ENCODE peak calls at places on chromosomes 6 and 20, in eight cellular contexts. W is activated naive CD8-positive, alpha-beta T cell treated with anti-CD3 and anti-CD28 coated beads, Interleukin-2, amount 50 U/mL, for 24 hours; Z is astrocyte of the spinal cord; Q is iris pigment epithelial cell; X is left lung; P is AG04449; V is mammary epithelial cell; M is T1000. H is an unnamed sample.

GRCh38 chr20:50624351-50625016 is 66.9 kb downstream of the RIPOR3 start:
- DNase-seq in V (peak; percentile 39), X (peak; percentile 57), Q (no peak), P (no peak), M (no peak), Z (no peak), W (no peak), H (peak; percentile 71)

GRCh38 chr6:26032387-26033131 is 54.7 kb upstream of the HFE start:
- DNase-seq in Z (peak; percentile 67), M (no peak), W (peak; percentile 41), X (no peak), Q (peak; percentile 70), P (no peak), V (peak; percentile 33), H (peak; percentile 90)

GRCh38 chr6:27081931-27082330 is 165.6 kb upstream of the PRSS16 start:
- DNase-seq in W (no peak), X (no peak), M (no peak), Z (no peak), V (no peak), Q (no peak), P (no peak), H (no peak)

GRCh38 chr6:136463796-136464542 is 86.3 kb downstream of the MAP7 start:
- DNase-seq in W (no peak), P (no peak), Z (peak; percentile 7), X (no peak), Q (no peak), M (no peak), V (no peak), H (peak; percentile 15)

GRCh38 chr6:79079425-79080130 is 1.5 kb upstream of the PHIP start:
- DNase-seq in W (no peak), X (no peak), Z (peak; percentile 32), Q (peak; percentile 12), P (no peak), V (no peak), M (no peak), H (peak; percentile 56)

GRCh38 chr20:60132162-60132826 is 174.1 kb downstream of the CDH26 start:
- DNase-seq in V (peak; percentile 29), W (no peak), Z (no peak), M (no peak), P (no peak), Q (no peak), X (no peak), H (no peak)

GRCh38 chr6:28648878-28649375 is 123.2 kb downstream of the GPX5 start:
- DNase-seq in M (no peak), Z (no peak), W (no peak), Q (peak; percentile 26), X (no peak), P (no peak), V (no peak), H (no peak)

GRCh38 chr6:80004199-80005072 is at the start of gene TTK:
- DNase-seq in Q (peak; percentile 95), Z (peak; percentile 94), M (peak; percentile 90), V (peak; percentile 96), W (peak; percentile 88), X (peak; percentile 95), P (peak; percentile 63), H (peak; percentile 93)

GRCh38 chr6:37017606-37018005 is 12.2 kb downstream of the FGD2 start:
- DNase-seq in W (no peak), V (no peak), X (no peak), Z (no peak), P (no peak), M (no peak), Q (no peak), H (no peak)

GRCh38 chr20:4369798-4370124 is 351.9 kb upstream of the PRND start:
- DNase-seq in P (no peak), Z (no peak), V (no peak), M (no peak), X (no peak), W (peak; percentile 48), Q (peak; percentile 44), H (no peak)

GRCh38 chr6:109475625-109476024 is 7.4 kb downstream of the ZBTB24 start:
- DNase-seq in W (no peak), X (no peak), V (no peak), M (no peak), P (no peak), Z (no peak), Q (no peak), H (no peak)

GRCh38 chr20:10412591-10413408 is 21.2 kb downstream of the MKKS start:
- DNase-seq in Q (no peak), Z (peak; percentile 14), V (no peak), P (no peak), X (no peak), M (no peak), W (no peak), H (no peak)

GRCh38 chr6:2028457-2029038 is 216.9 kb downstream of the GMDS start:
- DNase-seq in Q (no peak), V (no peak), X (no peak), Z (no peak), P (no peak), W (no peak), M (no peak), H (no peak)

GRCh38 chr6:28960846-28961500 is 37.2 kb upstream of the TRIM27 start:
- DNase-seq in V (no peak), Z (no peak), P (no peak), Q (no peak), M (no peak), X (no peak), W (no peak), H (no peak)

GRCh38 chr6:9647599-9647998 is 767.3 kb downstream of the TFAP2A start:
- DNase-seq in V (no peak), X (no peak), P (no peak), Q (peak; percentile 49), Z (peak; percentile 9), M (no peak), W (no peak), H (no peak)

GRCh38 chr6:129661478-129662405 is 48.2 kb downstream of the ARHGAP18 start:
- DNase-seq in W (no peak), Q (no peak), M (no peak), X (no peak), Z (no peak), V (no peak), P (no peak), H (no peak)

GRCh38 chr20:40160151-40160550 is 528.9 kb downstream of the MAFB start:
- DNase-seq in V (peak; percentile 41), X (peak; percentile 37), Q (peak; percentile 42), W (peak; percentile 10), Z (peak; percentile 55), M (peak; percentile 18), P (no peak), H (peak; percentile 16)

GRCh38 chr6:6515691-6516607 is 72.6 kb upstream of the LY86 start:
- DNase-seq in Q (no peak), V (no peak), M (no peak), X (no peak), P (no peak), Z (no peak), W (peak; percentile 61), H (no peak)

GRCh38 chr6:125670586-125670985 is 78.8 kb upstream of the HEY2 start:
- DNase-seq in P (no peak), X (no peak), Z (peak; percentile 20), M (no peak), V (no peak), W (no peak), Q (no peak), H (no peak)

GRCh38 chr6:145903356-145904102 is 60.6 kb downstream of the SHPRH start:
- DNase-seq in V (no peak), Q (peak; percentile 60), X (no peak), M (no peak), P (peak; percentile 10), W (no peak), Z (no peak), H (no peak)

GRCh38 chr6:2085657-2086056 is 159.7 kb downstream of the GMDS start:
- DNase-seq in Q (no peak), P (no peak), W (no peak), M (no peak), X (no peak), Z (no peak), V (no peak), H (peak; percentile 91)

GRCh38 chr6:152386131-152386530 is 251.0 kb downstream of the SYNE1 start:
- DNase-seq in Z (no peak), W (no peak), P (no peak), V (no peak), X (no peak), M (no peak), Q (no peak), H (peak; percentile 86)

GRCh38 chr20:58146081-58146734 is 82.2 kb downstream of the ANKRD60 start:
- DNase-seq in Z (no peak), W (no peak), M (no peak), P (no peak), V (no peak), X (no peak), Q (no peak), H (no peak)